ENCODE peak calls at places on chromosomes 2 and 18, in seven cellular contexts. One of them, this sample, is unnamed.

GRCh38 chr18:5510109-5510846 is 33.5 kb downstream of the EPB41L3 start:
- DNase-seq in PC-3: peak
- DNase-seq in cardiac muscle cell: no peak
- DNase-seq in mucosa of descending colon: no peak
- DNase-seq in cardiac fibroblast: peak
- DNase-seq in neuronal stem cell: no peak
- DNase-seq in IMR-90: peak
- DNase-seq in this sample: no peak

GRCh38 chr2:189000221-189000620 is 26.0 kb downstream of the COL3A1 start:
- DNase-seq in mucosa of descending colon: no peak
- DNase-seq in neuronal stem cell: no peak
- DNase-seq in PC-3: no peak
- DNase-seq in cardiac muscle cell: no peak
- DNase-seq in cardiac fibroblast: no peak
- DNase-seq in IMR-90: no peak
- DNase-seq in this sample: no peak

GRCh38 chr18:36419913-36420531 is 122.5 kb downstream of the FHOD3 start:
- DNase-seq in neuronal stem cell: no peak
- DNase-seq in cardiac fibroblast: peak
- DNase-seq in PC-3: peak
- DNase-seq in IMR-90: peak
- DNase-seq in cardiac muscle cell: no peak
- DNase-seq in mucosa of descending colon: peak
- DNase-seq in this sample: no peak

GRCh38 chr18:51135795-51136194 is 61.7 kb downstream of the MEX3C start:
- DNase-seq in cardiac fibroblast: no peak
- DNase-seq in neuronal stem cell: no peak
- DNase-seq in cardiac muscle cell: no peak
- DNase-seq in mucosa of descending colon: peak
- DNase-seq in IMR-90: no peak
- DNase-seq in PC-3: peak
- DNase-seq in this sample: no peak

GRCh38 chr2:232276739-232277313 is 101.7 kb upstream of the ALPP start:
- DNase-seq in cardiac fibroblast: no peak
- DNase-seq in neuronal stem cell: no peak
- DNase-seq in PC-3: no peak
- DNase-seq in cardiac muscle cell: no peak
- DNase-seq in IMR-90: no peak
- DNase-seq in mucosa of descending colon: no peak
- DNase-seq in this sample: no peak

GRCh38 chr2:118387509-118387908 is 299.2 kb downstream of the INSIG2 start:
- DNase-seq in PC-3: peak
- DNase-seq in mucosa of descending colon: no peak
- DNase-seq in cardiac muscle cell: peak
- DNase-seq in IMR-90: peak
- DNase-seq in cardiac fibroblast: peak
- DNase-seq in neuronal stem cell: no peak
- DNase-seq in this sample: no peak

GRCh38 chr2:220966636-220967035 is 605.5 kb downstream of the EPHA4 start:
- DNase-seq in cardiac fibroblast: no peak
- DNase-seq in IMR-90: peak
- DNase-seq in PC-3: peak
- DNase-seq in neuronal stem cell: no peak
- DNase-seq in cardiac muscle cell: peak
- DNase-seq in mucosa of descending colon: no peak
- DNase-seq in this sample: no peak

GRCh38 chr2:120520929-120521912 is 175.3 kb downstream of the INHBB start:
- DNase-seq in cardiac fibroblast: peak
- DNase-seq in mucosa of descending colon: peak
- DNase-seq in cardiac muscle cell: peak
- DNase-seq in IMR-90: peak
- DNase-seq in neuronal stem cell: peak
- DNase-seq in PC-3: peak
- DNase-seq in this sample: no peak

GRCh38 chr2:183881978-183882377 is 716.4 kb upstream of the ZNF804A start:
- DNase-seq in cardiac muscle cell: no peak
- DNase-seq in IMR-90: no peak
- DNase-seq in mucosa of descending colon: no peak
- DNase-seq in cardiac fibroblast: no peak
- DNase-seq in PC-3: no peak
- DNase-seq in neuronal stem cell: no peak
- DNase-seq in this sample: no peak

GRCh38 chr2:158756331-158756730 is 38.8 kb upstream of the DAPL1 start:
- DNase-seq in cardiac fibroblast: no peak
- DNase-seq in mucosa of descending colon: no peak
- DNase-seq in IMR-90: peak
- DNase-seq in PC-3: no peak
- DNase-seq in cardiac muscle cell: no peak
- DNase-seq in neuronal stem cell: no peak
- DNase-seq in this sample: no peak

GRCh38 chr18:23635283-23636040 is 27.2 kb downstream of the ANKRD29 start:
- DNase-seq in mucosa of descending colon: no peak
- DNase-seq in cardiac muscle cell: peak
- DNase-seq in neuronal stem cell: no peak
- DNase-seq in cardiac fibroblast: no peak
- DNase-seq in PC-3: peak
- DNase-seq in IMR-90: no peak
- DNase-seq in this sample: no peak

GRCh38 chr18:65768379-65768778 is 17.6 kb downstream of the CDH7 start:
- DNase-seq in neuronal stem cell: no peak
- DNase-seq in IMR-90: no peak
- DNase-seq in cardiac muscle cell: no peak
- DNase-seq in cardiac fibroblast: no peak
- DNase-seq in PC-3: peak
- DNase-seq in mucosa of descending colon: no peak
- DNase-seq in this sample: no peak

GRCh38 chr18:13159579-13159978 is 59.0 kb upstream of the LDLRAD4 start:
- DNase-seq in mucosa of descending colon: peak
- DNase-seq in cardiac muscle cell: peak
- DNase-seq in PC-3: peak
- DNase-seq in cardiac fibroblast: peak
- DNase-seq in IMR-90: peak
- DNase-seq in neuronal stem cell: peak
- DNase-seq in this sample: peak

GRCh38 chr2:191927991-191928390 is 81.1 kb upstream of the CAVIN2 start:
- DNase-seq in IMR-90: peak
- DNase-seq in cardiac fibroblast: peak
- DNase-seq in PC-3: no peak
- DNase-seq in neuronal stem cell: no peak
- DNase-seq in cardiac muscle cell: peak
- DNase-seq in mucosa of descending colon: no peak
- DNase-seq in this sample: no peak
- H3K4me3 ChIP-seq in IMR-90: no peak
- H3K4me3 ChIP-seq in cardiac fibroblast: no peak
- H3K4me3 ChIP-seq in PC-3: no peak
- H3K4me3 ChIP-seq in neuronal stem cell: no peak
- H3K4me3 ChIP-seq in cardiac muscle cell: no peak
- H3K4me3 ChIP-seq in mucosa of descending colon: no peak
- H3K4me3 ChIP-seq in this sample: no peak

DNA sequence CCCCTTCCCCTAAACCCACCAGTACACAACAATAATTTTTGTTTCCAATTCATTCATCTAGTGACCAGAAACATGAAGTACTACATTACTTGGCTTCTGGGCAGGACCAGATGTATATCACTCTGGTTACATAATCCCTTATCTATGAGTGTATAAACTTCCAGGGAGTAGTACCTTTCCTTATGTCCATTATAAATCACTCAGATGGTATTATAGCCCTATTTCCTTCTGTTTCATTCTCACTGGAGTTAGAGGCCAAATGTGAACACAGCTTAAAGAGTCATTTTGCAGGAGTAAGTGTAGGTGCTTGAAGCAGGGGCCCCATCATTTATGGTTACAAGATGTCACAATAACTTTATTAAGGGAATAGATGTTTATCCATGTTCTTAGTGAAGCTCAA is 894.4 kb upstream of the NXPH2 start:
- DNase-seq in cardiac fibroblast: no peak
- DNase-seq in neuronal stem cell: no peak
- DNase-seq in IMR-90: no peak
- DNase-seq in mucosa of descending colon: peak
- DNase-seq in cardiac muscle cell: no peak
- DNase-seq in PC-3: no peak
- DNase-seq in this sample: no peak
- H3K4me3 ChIP-seq in cardiac fibroblast: no peak
- H3K4me3 ChIP-seq in neuronal stem cell: no peak
- H3K4me3 ChIP-seq in IMR-90: no peak
- H3K4me3 ChIP-seq in mucosa of descending colon: no peak
- H3K4me3 ChIP-seq in cardiac muscle cell: no peak
- H3K4me3 ChIP-seq in PC-3: no peak
- H3K4me3 ChIP-seq in this sample: no peak

DNA sequence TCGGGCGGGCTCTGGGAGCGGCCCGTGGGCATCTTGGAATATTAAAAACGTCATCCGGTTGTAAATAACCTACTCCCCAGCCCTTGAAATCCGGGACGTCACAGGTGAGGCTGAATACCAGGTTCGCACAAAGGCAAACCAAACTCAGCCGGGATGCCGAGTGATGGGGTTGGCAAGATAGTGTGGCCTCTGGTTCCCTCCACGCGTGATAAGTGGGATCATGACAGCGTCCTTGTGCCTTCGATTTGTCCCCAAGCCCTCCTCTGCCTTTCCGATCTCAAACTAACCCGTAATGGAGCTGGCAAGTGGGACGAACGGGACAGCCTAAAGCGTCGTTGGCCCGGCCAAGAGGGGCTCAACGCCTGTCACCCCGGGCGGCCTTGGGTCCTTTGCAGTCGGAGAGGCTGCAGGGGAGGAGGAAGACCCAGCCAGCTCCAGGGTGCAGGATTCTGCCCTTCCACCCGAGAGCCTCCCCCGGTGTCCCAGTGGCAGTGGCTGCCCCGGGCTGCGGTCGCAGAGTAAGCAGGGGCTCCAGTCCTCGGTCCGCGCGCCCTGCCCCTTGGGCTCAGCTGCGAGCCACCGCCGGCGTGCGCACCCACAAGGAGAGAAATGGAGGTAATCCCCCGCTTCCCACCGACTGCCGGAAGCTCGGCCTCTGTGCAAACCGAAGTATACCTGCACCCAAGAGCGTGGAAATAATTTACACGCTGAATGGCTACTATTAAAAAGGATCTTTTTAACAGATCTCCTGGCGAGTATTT is 13.4 kb upstream of the PAX3 start:
- DNase-seq in neuronal stem cell: no peak
- DNase-seq in PC-3: no peak
- DNase-seq in cardiac fibroblast: no peak
- DNase-seq in IMR-90: no peak
- DNase-seq in cardiac muscle cell: no peak
- DNase-seq in mucosa of descending colon: no peak
- DNase-seq in this sample: no peak
- H3K4me3 ChIP-seq in neuronal stem cell: no peak
- H3K4me3 ChIP-seq in PC-3: no peak
- H3K4me3 ChIP-seq in cardiac fibroblast: no peak
- H3K4me3 ChIP-seq in IMR-90: no peak
- H3K4me3 ChIP-seq in cardiac muscle cell: peak
- H3K4me3 ChIP-seq in mucosa of descending colon: no peak
- H3K4me3 ChIP-seq in this sample: no peak

GRCh38 chr2:42105330-42106256 is 57.8 kb downstream of the PKDCC start:
- DNase-seq in IMR-90: no peak
- DNase-seq in cardiac muscle cell: no peak
- DNase-seq in mucosa of descending colon: peak
- DNase-seq in cardiac fibroblast: peak
- DNase-seq in neuronal stem cell: no peak
- DNase-seq in PC-3: no peak
- DNase-seq in this sample: peak
- H3K4me3 ChIP-seq in IMR-90: no peak
- H3K4me3 ChIP-seq in cardiac muscle cell: no peak
- H3K4me3 ChIP-seq in mucosa of descending colon: no peak
- H3K4me3 ChIP-seq in cardiac fibroblast: no peak
- H3K4me3 ChIP-seq in neuronal stem cell: no peak
- H3K4me3 ChIP-seq in PC-3: no peak
- H3K4me3 ChIP-seq in this sample: no peak

GRCh38 chr2:1032030-1032429 is 81.4 kb downstream of the SNTG2 start:
- DNase-seq in cardiac fibroblast: no peak
- DNase-seq in IMR-90: no peak
- DNase-seq in mucosa of descending colon: no peak
- DNase-seq in neuronal stem cell: no peak
- DNase-seq in cardiac muscle cell: no peak
- DNase-seq in PC-3: no peak
- DNase-seq in this sample: no peak
- H3K4me3 ChIP-seq in cardiac fibroblast: no peak
- H3K4me3 ChIP-seq in IMR-90: no peak
- H3K4me3 ChIP-seq in mucosa of descending colon: no peak
- H3K4me3 ChIP-seq in neuronal stem cell: no peak
- H3K4me3 ChIP-seq in cardiac muscle cell: no peak
- H3K4me3 ChIP-seq in PC-3: peak
- H3K4me3 ChIP-seq in this sample: no peak